ENCODE peak calls at places on chromosomes 6 and 20, in nine cellular contexts. One of them, this sample, is unnamed.

GRCh38 chr6:168563656-168564055 is 122.7 kb downstream of the SMOC2 start:
- DNase-seq in GM23338: peak
- DNase-seq in A549: no peak
- DNase-seq in CD8-positive, alpha-beta memory T cell: no peak
- DNase-seq in GM23248: no peak
- DNase-seq in SK-N-SH: no peak
- DNase-seq in tibial nerve: no peak
- DNase-seq in heart right ventricle: no peak
- DNase-seq in cardiac muscle cell: no peak
- DNase-seq in this sample: no peak

GRCh38 chr6:15048367-15048766 is 197.5 kb upstream of the JARID2 start:
- DNase-seq in GM23338: no peak
- DNase-seq in A549: no peak
- DNase-seq in CD8-positive, alpha-beta memory T cell: no peak
- DNase-seq in GM23248: no peak
- DNase-seq in SK-N-SH: no peak
- DNase-seq in tibial nerve: no peak
- DNase-seq in heart right ventricle: no peak
- DNase-seq in cardiac muscle cell: no peak
- DNase-seq in this sample: no peak

GRCh38 chr6:134585529-134585873 is 267.6 kb upstream of the SGK1 start:
- DNase-seq in GM23338: no peak
- DNase-seq in A549: no peak
- DNase-seq in CD8-positive, alpha-beta memory T cell: no peak
- DNase-seq in GM23248: no peak
- DNase-seq in SK-N-SH: no peak
- DNase-seq in tibial nerve: no peak
- DNase-seq in heart right ventricle: no peak
- DNase-seq in cardiac muscle cell: no peak
- DNase-seq in this sample: no peak

GRCh38 chr6:31730631-31731086 is 1.6 kb upstream of the DDAH2 start:
- DNase-seq in GM23338: no peak
- DNase-seq in A549: no peak
- DNase-seq in CD8-positive, alpha-beta memory T cell: no peak
- DNase-seq in GM23248: no peak
- DNase-seq in SK-N-SH: no peak
- DNase-seq in tibial nerve: no peak
- DNase-seq in heart right ventricle: no peak
- DNase-seq in cardiac muscle cell: no peak
- DNase-seq in this sample: no peak

GRCh38 chr20:22581437-22582385 is 2.7 kb downstream of the FOXA2 start:
- DNase-seq in GM23338: peak
- DNase-seq in A549: no peak
- DNase-seq in CD8-positive, alpha-beta memory T cell: no peak
- DNase-seq in GM23248: no peak
- DNase-seq in SK-N-SH: no peak
- DNase-seq in tibial nerve: no peak
- DNase-seq in heart right ventricle: no peak
- DNase-seq in cardiac muscle cell: no peak
- DNase-seq in this sample: no peak

GRCh38 chr20:5364997-5365597 is 48.3 kb upstream of the PROKR2 start:
- DNase-seq in GM23338: no peak
- DNase-seq in A549: peak
- DNase-seq in CD8-positive, alpha-beta memory T cell: no peak
- DNase-seq in GM23248: no peak
- DNase-seq in SK-N-SH: no peak
- DNase-seq in tibial nerve: no peak
- DNase-seq in heart right ventricle: no peak
- DNase-seq in cardiac muscle cell: no peak
- DNase-seq in this sample: no peak

GRCh38 chr20:50085481-50086365 is 27.2 kb downstream of the UBE2V1 start:
- DNase-seq in GM23338: peak
- DNase-seq in A549: peak
- DNase-seq in CD8-positive, alpha-beta memory T cell: no peak
- DNase-seq in GM23248: peak
- DNase-seq in SK-N-SH: peak
- DNase-seq in tibial nerve: peak
- DNase-seq in heart right ventricle: peak
- DNase-seq in cardiac muscle cell: peak
- DNase-seq in this sample: no peak

GRCh38 chr6:38155576-38156204 is 336.2 kb downstream of the ZFAND3 start:
- DNase-seq in GM23338: no peak
- DNase-seq in A549: no peak
- DNase-seq in CD8-positive, alpha-beta memory T cell: no peak
- DNase-seq in GM23248: no peak
- DNase-seq in SK-N-SH: no peak
- DNase-seq in tibial nerve: no peak
- DNase-seq in heart right ventricle: no peak
- DNase-seq in cardiac muscle cell: no peak
- DNase-seq in this sample: no peak

DNA sequence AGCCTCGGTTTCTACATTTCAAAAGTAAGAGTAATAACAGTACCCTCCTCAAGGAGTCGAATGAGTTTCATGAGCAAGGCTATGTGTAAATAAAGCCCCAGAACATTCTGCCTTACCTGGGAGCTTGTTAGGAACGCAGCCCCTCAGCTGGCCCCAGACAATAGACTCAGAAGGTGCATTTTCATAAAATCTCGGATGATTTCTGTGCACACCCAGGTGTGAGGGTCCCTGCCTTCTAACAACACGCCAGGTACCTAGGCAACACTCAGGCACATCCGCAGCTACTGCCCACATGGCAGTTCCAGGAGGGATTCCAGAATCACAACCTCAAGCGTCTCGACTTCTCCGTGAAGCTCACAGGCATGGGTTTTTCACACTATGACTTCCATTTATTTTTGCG is 226.5 kb upstream of the CDH4 start:
- DNase-seq in GM23338: no peak
- DNase-seq in A549: no peak
- DNase-seq in CD8-positive, alpha-beta memory T cell: no peak
- DNase-seq in GM23248: no peak
- DNase-seq in SK-N-SH: no peak
- DNase-seq in tibial nerve: no peak
- DNase-seq in heart right ventricle: no peak
- DNase-seq in cardiac muscle cell: no peak
- DNase-seq in this sample: no peak
- H3K27ac ChIP-seq in GM23338: no peak
- H3K27ac ChIP-seq in A549: no peak
- H3K27ac ChIP-seq in CD8-positive, alpha-beta memory T cell: no peak
- H3K27ac ChIP-seq in GM23248: no peak
- H3K27ac ChIP-seq in SK-N-SH: no peak
- H3K27ac ChIP-seq in tibial nerve: no peak
- H3K27ac ChIP-seq in heart right ventricle: no peak
- H3K27ac ChIP-seq in cardiac muscle cell: no peak
- H3K27ac ChIP-seq in this sample: no peak

GRCh38 chr6:25415701-25416100 is 136.5 kb downstream of the CARMIL1 start:
- DNase-seq in GM23338: peak
- DNase-seq in A549: no peak
- DNase-seq in CD8-positive, alpha-beta memory T cell: no peak
- DNase-seq in GM23248: no peak
- DNase-seq in SK-N-SH: no peak
- DNase-seq in tibial nerve: no peak
- DNase-seq in heart right ventricle: no peak
- DNase-seq in cardiac muscle cell: no peak
- DNase-seq in this sample: no peak

GRCh38 chr6:25418463-25419052 is 139.4 kb downstream of the CARMIL1 start:
- DNase-seq in GM23338: no peak
- DNase-seq in A549: no peak
- DNase-seq in CD8-positive, alpha-beta memory T cell: no peak
- DNase-seq in GM23248: no peak
- DNase-seq in SK-N-SH: no peak
- DNase-seq in tibial nerve: no peak
- DNase-seq in heart right ventricle: no peak
- DNase-seq in cardiac muscle cell: no peak
- DNase-seq in this sample: no peak

GRCh38 chr6:25417206-25417605 is 138.0 kb downstream of the CARMIL1 start:
- DNase-seq in GM23338: no peak
- DNase-seq in A549: no peak
- DNase-seq in CD8-positive, alpha-beta memory T cell: no peak
- DNase-seq in GM23248: no peak
- DNase-seq in SK-N-SH: no peak
- DNase-seq in tibial nerve: no peak
- DNase-seq in heart right ventricle: no peak
- DNase-seq in cardiac muscle cell: no peak
- DNase-seq in this sample: no peak

GRCh38 chr6:25423358-25423757 is 144.2 kb downstream of the CARMIL1 start:
- DNase-seq in GM23338: peak
- DNase-seq in A549: no peak
- DNase-seq in CD8-positive, alpha-beta memory T cell: no peak
- DNase-seq in GM23248: no peak
- DNase-seq in SK-N-SH: no peak
- DNase-seq in tibial nerve: no peak
- DNase-seq in heart right ventricle: no peak
- DNase-seq in cardiac muscle cell: no peak
- DNase-seq in this sample: no peak

DNA sequence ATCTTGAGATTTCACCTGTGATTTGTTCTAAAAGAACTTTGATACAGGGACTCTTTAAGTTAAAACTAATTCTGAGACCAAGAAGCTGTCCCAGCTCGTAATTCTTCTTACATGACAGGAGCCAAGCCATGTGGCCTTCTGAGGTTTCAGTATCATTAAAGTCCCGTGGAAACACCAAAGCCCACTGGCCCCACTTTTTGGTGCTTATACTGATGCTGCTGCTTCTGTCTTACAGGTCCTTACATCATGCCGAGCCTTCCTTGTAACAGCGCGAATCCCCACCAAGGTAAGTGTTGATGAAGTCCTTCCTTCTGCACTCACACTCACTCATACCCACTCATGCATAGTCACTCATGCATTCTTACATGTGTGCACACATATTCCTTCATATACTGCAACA is 140.7 kb downstream of the CARMIL1 start:
- DNase-seq in GM23338: peak
- DNase-seq in A549: no peak
- DNase-seq in CD8-positive, alpha-beta memory T cell: no peak
- DNase-seq in GM23248: no peak
- DNase-seq in SK-N-SH: no peak
- DNase-seq in tibial nerve: no peak
- DNase-seq in heart right ventricle: no peak
- DNase-seq in cardiac muscle cell: no peak
- DNase-seq in this sample: no peak
- H3K27ac ChIP-seq in GM23338: no peak
- H3K27ac ChIP-seq in A549: no peak
- H3K27ac ChIP-seq in CD8-positive, alpha-beta memory T cell: no peak
- H3K27ac ChIP-seq in GM23248: no peak
- H3K27ac ChIP-seq in SK-N-SH: no peak
- H3K27ac ChIP-seq in tibial nerve: no peak
- H3K27ac ChIP-seq in heart right ventricle: no peak
- H3K27ac ChIP-seq in cardiac muscle cell: no peak
- H3K27ac ChIP-seq in this sample: no peak

GRCh38 chr20:58892932-58893224 is 40.4 kb downstream of the GNAS start:
- DNase-seq in GM23338: no peak
- DNase-seq in A549: peak
- DNase-seq in CD8-positive, alpha-beta memory T cell: no peak
- DNase-seq in GM23248: no peak
- DNase-seq in SK-N-SH: peak
- DNase-seq in tibial nerve: no peak
- DNase-seq in heart right ventricle: no peak
- DNase-seq in cardiac muscle cell: no peak
- DNase-seq in this sample: no peak
- H3K27ac ChIP-seq in GM23338: peak
- H3K27ac ChIP-seq in A549: peak
- H3K27ac ChIP-seq in CD8-positive, alpha-beta memory T cell: peak
- H3K27ac ChIP-seq in GM23248: peak
- H3K27ac ChIP-seq in SK-N-SH: peak
- H3K27ac ChIP-seq in tibial nerve: peak
- H3K27ac ChIP-seq in heart right ventricle: peak
- H3K27ac ChIP-seq in cardiac muscle cell: peak
- H3K27ac ChIP-seq in this sample: peak

GRCh38 chr20:62771396-62772102 is 24.7 kb upstream of the MRGBP start:
- DNase-seq in GM23338: no peak
- DNase-seq in A549: no peak
- DNase-seq in CD8-positive, alpha-beta memory T cell: no peak
- DNase-seq in GM23248: no peak
- DNase-seq in SK-N-SH: no peak
- DNase-seq in tibial nerve: no peak
- DNase-seq in heart right ventricle: no peak
- DNase-seq in cardiac muscle cell: no peak
- DNase-seq in this sample: no peak

GRCh38 chr20:62772618-62772993 is 23.7 kb upstream of the MRGBP start:
- DNase-seq in GM23338: no peak
- DNase-seq in A549: no peak
- DNase-seq in CD8-positive, alpha-beta memory T cell: no peak
- DNase-seq in GM23248: no peak
- DNase-seq in SK-N-SH: no peak
- DNase-seq in tibial nerve: no peak
- DNase-seq in heart right ventricle: no peak
- DNase-seq in cardiac muscle cell: no peak
- DNase-seq in this sample: no peak

GRCh38 chr20:62770916-62771315 is 25.4 kb upstream of the MRGBP start:
- DNase-seq in GM23338: no peak
- DNase-seq in A549: no peak
- DNase-seq in CD8-positive, alpha-beta memory T cell: no peak
- DNase-seq in GM23248: no peak
- DNase-seq in SK-N-SH: no peak
- DNase-seq in tibial nerve: no peak
- DNase-seq in heart right ventricle: no peak
- DNase-seq in cardiac muscle cell: no peak
- DNase-seq in this sample: no peak

GRCh38 chr20:62772994-62773858 is 23.0 kb upstream of the MRGBP start:
- DNase-seq in GM23338: no peak
- DNase-seq in A549: no peak
- DNase-seq in CD8-positive, alpha-beta memory T cell: no peak
- DNase-seq in GM23248: peak
- DNase-seq in SK-N-SH: no peak
- DNase-seq in tibial nerve: no peak
- DNase-seq in heart right ventricle: no peak
- DNase-seq in cardiac muscle cell: no peak
- DNase-seq in this sample: peak

GRCh38 chr20:62772103-62772611 is 24.1 kb upstream of the MRGBP start:
- DNase-seq in GM23338: no peak
- DNase-seq in A549: no peak
- DNase-seq in CD8-positive, alpha-beta memory T cell: no peak
- DNase-seq in GM23248: no peak
- DNase-seq in SK-N-SH: no peak
- DNase-seq in tibial nerve: no peak
- DNase-seq in heart right ventricle: no peak
- DNase-seq in cardiac muscle cell: no peak
- DNase-seq in this sample: no peak
- H3K27ac ChIP-seq in GM23338: no peak
- H3K27ac ChIP-seq in A549: no peak
- H3K27ac ChIP-seq in CD8-positive, alpha-beta memory T cell: no peak
- H3K27ac ChIP-seq in GM23248: no peak
- H3K27ac ChIP-seq in SK-N-SH: no peak
- H3K27ac ChIP-seq in tibial nerve: no peak
- H3K27ac ChIP-seq in heart right ventricle: no peak
- H3K27ac ChIP-seq in cardiac muscle cell: no peak
- H3K27ac ChIP-seq in this sample: no peak

GRCh38 chr20:52761867-52762266 is 210.3 kb upstream of the TSHZ2 start:
- DNase-seq in GM23338: no peak
- DNase-seq in A549: no peak
- DNase-seq in CD8-positive, alpha-beta memory T cell: no peak
- DNase-seq in GM23248: peak
- DNase-seq in SK-N-SH: no peak
- DNase-seq in tibial nerve: no peak
- DNase-seq in heart right ventricle: no peak
- DNase-seq in cardiac muscle cell: no peak
- DNase-seq in this sample: no peak
- H3K27ac ChIP-seq in GM23338: no peak
- H3K27ac ChIP-seq in A549: no peak
- H3K27ac ChIP-seq in CD8-positive, alpha-beta memory T cell: no peak
- H3K27ac ChIP-seq in GM23248: no peak
- H3K27ac ChIP-seq in SK-N-SH: no peak
- H3K27ac ChIP-seq in tibial nerve: no peak
- H3K27ac ChIP-seq in heart right ventricle: no peak
- H3K27ac ChIP-seq in cardiac muscle cell: no peak
- H3K27ac ChIP-seq in this sample: no peak

GRCh38 chr20:44549123-44549522 is 27.3 kb upstream of the SERINC3 start:
- DNase-seq in GM23338: no peak
- DNase-seq in A549: no peak
- DNase-seq in CD8-positive, alpha-beta memory T cell: no peak
- DNase-seq in GM23248: no peak
- DNase-seq in SK-N-SH: no peak
- DNase-seq in tibial nerve: no peak
- DNase-seq in heart right ventricle: no peak
- DNase-seq in cardiac muscle cell: no peak
- DNase-seq in this sample: no peak
- H3K27ac ChIP-seq in GM23338: no peak
- H3K27ac ChIP-seq in A549: no peak
- H3K27ac ChIP-seq in CD8-positive, alpha-beta memory T cell: no peak
- H3K27ac ChIP-seq in GM23248: peak
- H3K27ac ChIP-seq in SK-N-SH: peak
- H3K27ac ChIP-seq in tibial nerve: no peak
- H3K27ac ChIP-seq in heart right ventricle: peak
- H3K27ac ChIP-seq in cardiac muscle cell: no peak
- H3K27ac ChIP-seq in this sample: no peak

This sample was measured in dorsolateral prefrontal cortex.